ENCODE peak calls at places on chromosomes 4 and X, in nine cellular contexts. U is sigmoid colon, D is esophagus muscularis mucosa, V is suprapubic skin, X is GM23338, G is transverse colon, I is HCT116, L is upper lobe of left lung, T is stomach. J is an unnamed sample.

GRCh38 chr4:1717129-1718094 is 3.7 kb downstream of the TMEM129 start:
- DNase-seq in U (no peak), D (no peak), V (no peak), X (no peak), G (no peak), I (no peak), L (peak; percentile 78), T (no peak), J (no peak)

GRCh38 chr4:180542445-180543100 is 1700.6 kb upstream of the TENM3 start:
- DNase-seq in U (no peak), D (no peak), V (no peak), X (no peak), G (no peak), I (peak; percentile 3), L (no peak), T (no peak), J (no peak)

GRCh38 chr4:48127231-48127881 is 6.7 kb downstream of the TXK start:
- DNase-seq in U (no peak), D (no peak), V (no peak), X (peak; percentile 88), G (no peak), I (no peak), L (no peak), T (no peak), J (peak; percentile 54)

GRCh38 chr4:147928400-147928799 is 196.5 kb downstream of the ARHGAP10 start:
- DNase-seq in U (no peak), D (no peak), V (no peak), X (no peak), G (no peak), I (no peak), L (no peak), T (no peak), J (no peak)

GRCh38 chr4:107757860-107758476 is 37.9 kb upstream of the PAPSS1 start:
- DNase-seq in U (no peak), D (no peak), V (no peak), X (peak; percentile 63), G (no peak), I (no peak), L (no peak), T (no peak), J (no peak)

GRCh38 chrX:48918303-48918643 is 551 bp downstream of the PIM2 start:
- DNase-seq in U (no peak), D (no peak), V (no peak), X (no peak), G (no peak), I (no peak), L (no peak), T (no peak), J (no peak)

GRCh38 chr4:10783351-10783750 is 98.8 kb upstream of the CLNK start:
- DNase-seq in U (no peak), D (no peak), V (no peak), X (no peak), G (no peak), I (no peak), L (no peak), T (no peak), J (no peak)

GRCh38 chrX:15619053-15619772 is 18.5 kb upstream of the ACE2 start:
- DNase-seq in U (no peak), D (no peak), V (no peak), X (no peak), G (peak; percentile 11), I (peak; percentile 76), L (no peak), T (no peak), J (peak; percentile 40)

GRCh38 chr4:7414046-7414445 is 20.7 kb downstream of the PSAPL1 start:
- DNase-seq in U (peak; percentile 44), D (no peak), V (peak; percentile 71), X (no peak), G (no peak), I (no peak), L (no peak), T (peak; percentile 13), J (no peak)

GRCh38 chrX:50920132-50920531 is 9.6 kb downstream of the BMP15 start:
- DNase-seq in U (no peak), D (no peak), V (no peak), X (peak; percentile 41), G (no peak), I (no peak), L (no peak), T (no peak), J (peak; percentile 4)

GRCh38 chr4:8846046-8846720 is 25.5 kb downstream of the HMX1 start:
- DNase-seq in U (peak; percentile 48), D (no peak), V (peak; percentile 68), X (no peak), G (peak; percentile 3), I (no peak), L (no peak), T (no peak), J (no peak)

GRCh38 chrX:135923353-135923752 is 29.8 kb downstream of the SAGE1 start:
- DNase-seq in U (no peak), D (no peak), V (no peak), X (peak; percentile 56), G (no peak), I (peak; percentile 7), L (no peak), T (no peak), J (no peak)

GRCh38 chr4:152945639-152946038 is 9.5 kb downstream of the FHDC1 start:
- DNase-seq in U (no peak), D (no peak), V (no peak), X (no peak), G (no peak), I (no peak), L (no peak), T (no peak), J (no peak)

GRCh38 chr4:156568041-156568440 is 403.6 kb downstream of the PDGFC start:
- DNase-seq in U (no peak), D (no peak), V (no peak), X (no peak), G (no peak), I (no peak), L (no peak), T (no peak), J (peak; percentile 29)

GRCh38 chr4:156132196-156132595 is 178.5 kb upstream of the CTSO start:
- DNase-seq in U (no peak), D (no peak), V (no peak), X (no peak), G (no peak), I (no peak), L (no peak), T (no peak), J (no peak)

GRCh38 chrX:115413246-115413878 is 123.8 kb downstream of the LUZP4 start:
- DNase-seq in U (no peak), D (no peak), V (no peak), X (no peak), G (no peak), I (no peak), L (no peak), T (no peak), J (no peak)

GRCh38 chr4:106810122-106810521 is 226.0 kb downstream of the DKK2 start:
- DNase-seq in U (no peak), D (no peak), V (no peak), X (no peak), G (no peak), I (no peak), L (no peak), T (no peak), J (no peak)

GRCh38 chr4:165192500-165192898 is 14.9 kb upstream of the KLHL2 start:
- DNase-seq in U (no peak), D (no peak), V (no peak), X (no peak), G (no peak), I (no peak), L (no peak), T (no peak), J (no peak)

GRCh38 chr4:70992354-70992753 is 1.1 kb upstream of the DCK start:
- DNase-seq in U (no peak), D (no peak), V (no peak), X (peak; percentile 60), G (peak; percentile 26), I (peak; percentile 23), L (no peak), T (no peak), J (no peak)

GRCh38 chr4:100682477-100683218 is 164.8 kb upstream of the EMCN start:
- DNase-seq in U (no peak), D (no peak), V (no peak), X (peak; percentile 45), G (no peak), I (no peak), L (no peak), T (no peak), J (no peak)
- TF ChIP-seq CTCF in U (no peak), D (no peak), V (no peak), X (peak; percentile 10), G (no peak), I (no peak), L (no peak), T (no peak), J (no peak)

DNA sequence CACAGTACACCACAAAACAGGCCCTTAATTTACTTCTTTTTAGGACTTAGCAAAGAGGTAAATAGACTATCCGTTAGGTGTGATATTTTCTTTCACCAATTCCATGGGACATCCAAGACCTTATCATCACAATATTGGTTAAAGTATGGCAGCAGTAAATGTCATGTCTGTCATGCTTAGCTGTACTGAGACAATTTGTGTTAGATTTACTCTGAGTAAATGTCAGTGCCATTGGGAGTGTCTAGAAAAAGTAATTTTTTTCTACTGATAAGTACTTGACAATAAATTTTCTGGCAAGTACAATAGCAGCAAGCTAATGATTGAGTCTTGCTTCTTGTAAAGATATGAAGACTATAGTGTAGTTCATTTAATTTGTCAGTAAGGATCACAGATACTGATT is 756.1 kb downstream of the FAM133A start:
- DNase-seq in U (no peak), D (no peak), V (no peak), X (no peak), G (no peak), I (no peak), L (no peak), T (no peak), J (no peak)
- TF ChIP-seq POLR2AphosphoS5 in U (no peak), D (no peak), V (no peak), X (no peak), G (no peak), I (no peak), L (no peak), T (no peak), J (no peak)

DNA sequence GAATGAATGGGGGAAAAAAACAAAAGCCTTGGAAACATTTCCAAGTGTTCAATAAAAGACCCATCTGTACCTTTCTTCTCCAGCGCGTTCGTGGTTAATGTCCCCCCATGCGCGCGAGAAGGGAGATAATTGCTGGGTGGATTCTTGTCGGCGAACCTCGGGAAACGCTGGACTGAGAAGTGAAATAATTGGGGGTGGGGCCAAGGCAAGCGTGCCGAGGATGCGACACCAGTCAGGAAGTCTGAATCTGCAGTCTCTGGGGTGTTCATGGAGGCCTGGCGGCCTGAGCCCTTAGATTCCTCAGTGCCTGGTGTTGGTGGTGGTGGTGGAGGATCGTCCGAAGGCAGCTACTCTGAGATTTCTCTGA is 5.3 kb upstream of the ARX start:
- DNase-seq in U (no peak), D (no peak), V (no peak), X (no peak), G (no peak), I (no peak), L (no peak), T (no peak), J (no peak)
- TF ChIP-seq CTCF in U (no peak), D (no peak), V (no peak), X (no peak), G (no peak), I (no peak), L (no peak), T (no peak), J (no peak)

GRCh38 chr4:82284475-82284857 is 89.3 kb downstream of the HNRNPD start:
- DNase-seq in U (no peak), D (no peak), V (no peak), X (peak; percentile 72), G (no peak), I (no peak), L (no peak), T (no peak), J (no peak)
- TF ChIP-seq POLR2AphosphoS5 in U (no peak), D (no peak), V (no peak), X (no peak), G (no peak), I (no peak), L (no peak), T (no peak), J (no peak)